ENCODE peak calls at places on chromosome 11, in six cellular contexts. L, O, C, Q, M and I are unnamed samples.

GRCh38 chr11:124837491-124837856 is 27.8 kb upstream of the ROBO3 start:
- DNase-seq in L (no peak), O (no peak), C (no peak), Q (peak), M (peak), I (no peak)

GRCh38 chr11:30488304-30488998 is 97.7 kb downstream of the MPPED2 start:
- DNase-seq in L (no peak), O (no peak), C (no peak), Q (peak), M (no peak), I (no peak)

GRCh38 chr11:71240865-71241691 is 11.3 kb downstream of the SHANK2 start:
- DNase-seq in L (no peak), O (no peak), C (no peak), Q (peak), M (peak), I (no peak)

GRCh38 chr11:95419915-95420314 is 188.9 kb upstream of the SESN3 start:
- DNase-seq in L (no peak), O (no peak), C (no peak), Q (peak), M (peak), I (no peak)

GRCh38 chr11:61866231-61866957 is 25.0 kb downstream of the FADS3 start:
- DNase-seq in L (no peak), O (no peak), C (no peak), Q (no peak), M (no peak), I (no peak)

GRCh38 chr11:92837595-92837994 is 131.9 kb upstream of the MTNR1B start:
- DNase-seq in L (no peak), O (no peak), C (no peak), Q (no peak), M (no peak), I (no peak)

GRCh38 chr11:30879322-30880020 is 293.3 kb upstream of the MPPED2 start:
- DNase-seq in L (no peak), O (no peak), C (no peak), Q (no peak), M (no peak), I (no peak)

GRCh38 chr11:85137597-85137996 is 489.5 kb downstream of the DLG2 start:
- DNase-seq in L (no peak), O (no peak), C (no peak), Q (no peak), M (no peak), I (no peak)

GRCh38 chr11:68659158-68659921 is 25.0 kb upstream of the GAL start:
- DNase-seq in L (no peak), O (no peak), C (no peak), Q (no peak), M (peak), I (no peak)

GRCh38 chr11:568306-569259 is 7.7 kb upstream of the PHRF1 start:
- DNase-seq in L (peak), O (peak), C (peak), Q (peak), M (peak), I (peak)

GRCh38 chr11:68497761-68498160 is 37.2 kb downstream of the PPP6R3 start:
- DNase-seq in L (no peak), O (no peak), C (no peak), Q (peak), M (no peak), I (no peak)

GRCh38 chr11:17020831-17021230 is 6.6 kb upstream of the PLEKHA7 start:
- DNase-seq in L (no peak), O (no peak), C (no peak), Q (no peak), M (no peak), I (no peak)

GRCh38 chr11:20668844-20669832 is at the start of gene NELL1:
- DNase-seq in L (no peak), O (no peak), C (no peak), Q (no peak), M (no peak), I (no peak)

GRCh38 chr11:41978951-41979350 is 519.5 kb upstream of the LRRC4C start:
- DNase-seq in L (no peak), O (no peak), C (no peak), Q (no peak), M (no peak), I (no peak)

GRCh38 chr11:46658259-46658658 is 40.9 kb downstream of the ATG13 start:
- DNase-seq in L (no peak), O (no peak), C (no peak), Q (peak), M (peak), I (no peak)

GRCh38 chr11:66391322-66391721 is 19.8 kb upstream of the SLC29A2 start:
- DNase-seq in L (no peak), O (no peak), C (no peak), Q (no peak), M (no peak), I (no peak)

GRCh38 chr11:17921620-17922473 is 91.0 kb downstream of the SERGEF start:
- DNase-seq in L (no peak), O (no peak), C (no peak), Q (no peak), M (peak), I (no peak)

GRCh38 chr11:117840881-117841581 is 16.5 kb upstream of the FXYD2 start:
- DNase-seq in L (peak), O (peak), C (no peak), Q (no peak), M (no peak), I (no peak)

GRCh38 chr11:95750101-95750500 is 39.5 kb downstream of the FAM76B start:
- DNase-seq in L (no peak), O (no peak), C (no peak), Q (no peak), M (no peak), I (no peak)

GRCh38 chr11:123475478-123475877 is 45.4 kb downstream of the GRAMD1B start:
- DNase-seq in L (no peak), O (no peak), C (no peak), Q (no peak), M (no peak), I (no peak)

GRCh38 chr11:724063-724732 is 18.2 kb downstream of the EPS8L2 start:
- DNase-seq in L (no peak), O (no peak), C (no peak), Q (no peak), M (no peak), I (no peak)

GRCh38 chr11:86570457-86570856 is 102.0 kb downstream of the ME3 start:
- DNase-seq in L (no peak), O (no peak), C (no peak), Q (peak), M (no peak), I (no peak)

GRCh38 chr11:130531061-130531460 is 82.6 kb downstream of the ADAMTS15 start:
- DNase-seq in L (no peak), O (no peak), C (no peak), Q (peak), M (no peak), I (no peak)

GRCh38 chr11:73411031-73411430 is 34.8 kb downstream of the RELT start:
- DNase-seq in L (no peak), O (no peak), C (no peak), Q (no peak), M (no peak), I (no peak)

GRCh38 chr11:625636-626319 is 1.0 kb upstream of the CDHR5 start:
- DNase-seq in L (no peak), O (no peak), C (no peak), Q (no peak), M (no peak), I (no peak)

GRCh38 chr11:75862437-75862836 is 47.4 kb downstream of the UVRAG start:
- DNase-seq in L (no peak), O (no peak), C (no peak), Q (no peak), M (no peak), I (no peak)